ENCODE peak calls at places on chromosomes 13 and 19, in five cellular contexts. P, D, A, F and I are unnamed samples.

GRCh38 chr13:98097749-98098148 is 45.1 kb upstream of the FARP1 start:
- DNase-seq in A (no peak), P (no peak), D (no peak), F (no peak), I (no peak)

GRCh38 chr19:16085115-16085514 is 8.8 kb downstream of the TPM4 start:
- DNase-seq in F (no peak), D (no peak), A (no peak), P (no peak), I (no peak)

GRCh38 chr19:14479985-14480694 is 5.0 kb upstream of the PTGER1 start:
- DNase-seq in F (no peak), P (no peak), A (peak; percentile 60), D (no peak), I (peak; percentile 90)

GRCh38 chr19:41871573-41872383 is 5.3 kb upstream of the CD79A start:
- DNase-seq in F (no peak), P (no peak), D (no peak), A (peak; percentile 44), I (peak; percentile 62)

GRCh38 chr19:50431343-50432220 is 1.1 kb upstream of the MYBPC2 start:
- DNase-seq in P (peak; percentile 82), F (peak; percentile 68), A (peak; percentile 77), D (peak; percentile 47), I (peak; percentile 93)

GRCh38 chr19:13794388-13794751 is 873 bp upstream of the ZSWIM4 start:
- DNase-seq in D (no peak), A (no peak), P (peak; percentile 52), F (peak; percentile 97), I (no peak)

GRCh38 chr19:1183543-1184172 is 9.6 kb upstream of the SBNO2 start:
- DNase-seq in A (no peak), P (peak; percentile 79), F (no peak), D (no peak), I (peak; percentile 98)

GRCh38 chr19:53537126-53537522 is 821 bp upstream of the ZNF331 start:
- DNase-seq in A (no peak), D (no peak), F (no peak), P (no peak), I (no peak)

GRCh38 chr19:48842744-48843162 is 6.5 kb upstream of the HSD17B14 start:
- DNase-seq in F (peak; percentile 60), D (no peak), A (peak; percentile 22), P (peak; percentile 55), I (peak; percentile 68)

GRCh38 chr13:60540276-60540675 is 143.3 kb downstream of the TDRD3 start:
- DNase-seq in P (no peak), D (no peak), F (no peak), A (no peak), I (no peak)

GRCh38 chr19:33419763-33420080 is 46.2 kb downstream of the CEBPG start:
- DNase-seq in A (no peak), P (no peak), F (no peak), D (no peak), I (no peak)

GRCh38 chr19:1295169-1296012 is 9.7 kb downstream of the EFNA2 start:
- DNase-seq in P (no peak), D (no peak), A (peak; percentile 42), F (peak; percentile 33), I (no peak)

GRCh38 chr19:19475845-19476828 is 39.2 kb downstream of the TSSK6 start:
- DNase-seq in P (no peak), A (no peak), F (peak; percentile 48), D (no peak), I (peak; percentile 74)

GRCh38 chr19:20078696-20079095 is 896 bp downstream of the ZNF90 start:
- DNase-seq in A (no peak), F (peak; percentile 80), D (no peak), P (no peak), I (peak; percentile 69)

GRCh38 chr13:108993346-108993745 is 363.9 kb downstream of the MYO16 start:
- DNase-seq in D (no peak), F (peak; percentile 38), A (no peak), P (no peak), I (no peak)

GRCh38 chr19:35378356-35378755 is 7.5 kb downstream of the GPR42 start:
- DNase-seq in P (no peak), A (no peak), D (no peak), F (no peak), I (no peak)

GRCh38 chr19:5895409-5895808 is 8.2 kb downstream of the NDUFA11 start:
- DNase-seq in P (no peak), F (no peak), A (no peak), D (no peak), I (no peak)

GRCh38 chr13:83622422-83622784 is 259.9 kb downstream of the SLITRK1 start:
- DNase-seq in A (no peak), F (no peak), P (no peak), D (no peak), I (no peak)

GRCh38 chr19:55581145-55581827 is 638 bp upstream of the ZNF579 start:
- DNase-seq in F (no peak), P (no peak), A (no peak), D (no peak), I (no peak)

GRCh38 chr13:45242070-45242469 is 41.2 kb upstream of the KCTD4 start:
- DNase-seq in D (no peak), A (no peak), P (peak; percentile 10), F (peak; percentile 64), I (no peak)

GRCh38 chr19:18559685-18560084 is 2.0 kb downstream of the KXD1 start:
- DNase-seq in A (no peak), P (no peak), D (no peak), F (no peak), I (no peak)

GRCh38 chr19:56837492-56837891 is 3.0 kb downstream of the PEG3 start:
- DNase-seq in F (peak; percentile 10), D (no peak), P (no peak), A (no peak), I (no peak)

GRCh38 chr13:99774644-99775043 is 196.9 kb downstream of the ZIC5 start:
- DNase-seq in D (no peak), F (no peak), P (no peak), A (no peak), I (no peak)

GRCh38 chr19:28234637-28235036 is 978.3 kb downstream of the UQCRFS1 start:
- DNase-seq in D (no peak), A (no peak), F (no peak), P (no peak), I (peak; percentile 89)

GRCh38 chr13:61128850-61129645 is 286.6 kb downstream of the PCDH20 start:
- DNase-seq in D (no peak), A (no peak), F (no peak), P (no peak), I (peak; percentile 94)

GRCh38 chr13:102089177-102089576 is 312.7 kb downstream of the FGF14 start:
- DNase-seq in A (no peak), P (no peak), D (no peak), F (no peak), I (no peak)

GRCh38 chr19:1041835-1042685 is 2.2 kb downstream of the ABCA7 start:
- DNase-seq in D (peak; percentile 47), P (no peak), A (no peak), F (peak; percentile 84), I (peak; percentile 48)

GRCh38 chr19:18322318-18322758 is 538 bp downstream of the LSM4 start:
- DNase-seq in A (no peak), F (peak; percentile 77), P (peak; percentile 50), D (no peak), I (peak; percentile 84)

GRCh38 chr19:47376589-47377144 is 27.6 kb downstream of the DHX34 start:
- DNase-seq in A (no peak), F (no peak), P (no peak), D (no peak), I (no peak)

GRCh38 chr13:39196957-39197644 is 158.8 kb downstream of the NHLRC3 start:
- DNase-seq in P (no peak), F (no peak), A (no peak), D (peak; percentile 1), I (no peak)

GRCh38 chr19:44643605-44644390 is at the start of gene PVR:
- DNase-seq in A (no peak), P (peak; percentile 87), F (peak; percentile 71), D (no peak), I (peak; percentile 87)

GRCh38 chr13:20702945-20703784 is at the start of gene IL17D:
- DNase-seq in F (no peak), A (peak; percentile 25), D (no peak), P (peak; percentile 37), I (peak; percentile 66)

GRCh38 chr19:50357178-50358100 is 8.0 kb downstream of the NAPSA start:
- DNase-seq in D (no peak), A (peak; percentile 80), F (peak; percentile 60), P (peak; percentile 70), I (peak; percentile 76)

GRCh38 chr13:28718186-28718537 is 608 bp downstream of the SLC46A3 start:
- DNase-seq in D (no peak), P (no peak), F (peak; percentile 78), A (no peak), I (no peak)

GRCh38 chr13:32629313-32629712 is 43.1 kb downstream of the PDS5B start:
- DNase-seq in P (no peak), A (no peak), F (no peak), D (no peak), I (no peak)

GRCh38 chr13:41271456-41272285 is 8.3 kb upstream of the MTRF1 start:
- DNase-seq in A (no peak), D (no peak), F (no peak), P (no peak), I (no peak)

GRCh38 chr19:42345191-42345812 is 19.9 kb downstream of the MEGF8 start:
- DNase-seq in P (no peak), A (no peak), F (peak; percentile 86), D (no peak), I (no peak)

GRCh38 chr13:86569119-86569518 is 769.9 kb upstream of the SLITRK6 start:
- DNase-seq in P (no peak), D (no peak), A (no peak), F (no peak), I (no peak)